ENCODE peak calls at places on chromosomes 13 and 19, in five cellular contexts. X, V, C, S and I are unnamed samples.

GRCh38 chr13:40438999-40439797 is 227.2 kb downstream of the FOXO1 start:
- DNase-seq in S (no peak), V (no peak), C (no peak), X (no peak), I (no peak)

GRCh38 chr13:61608138-61608537 is 192.5 kb upstream of the PCDH20 start:
- DNase-seq in V (no peak), S (no peak), X (no peak), C (no peak), I (no peak)

GRCh38 chr19:50649433-50650391 is at the start of gene C19orf81:
- DNase-seq in C (no peak), X (no peak), S (peak; percentile 55), V (no peak), I (no peak)

GRCh38 chr19:6210091-6210490 is 69.7 kb downstream of the MLLT1 start:
- DNase-seq in S (no peak), V (no peak), C (no peak), X (no peak), I (peak; percentile 14)

GRCh38 chr19:40567040-40567749 is 9.5 kb upstream of the SHKBP1 start:
- DNase-seq in C (no peak), S (no peak), V (no peak), X (no peak), I (no peak)

GRCh38 chr19:13060233-13060963 is 42.3 kb downstream of the LYL1 start:
- DNase-seq in X (no peak), S (no peak), C (no peak), V (no peak), I (peak; percentile 54)

GRCh38 chr13:30224732-30225131 is 82.6 kb downstream of the KATNAL1 start:
- DNase-seq in V (no peak), S (peak; percentile 15), X (no peak), C (no peak), I (no peak)

GRCh38 chr13:23279321-23279720 is 98.5 kb downstream of the SGCG start:
- DNase-seq in X (no peak), V (no peak), S (no peak), C (no peak), I (no peak)

GRCh38 chr13:75302031-75302430 is 179.9 kb downstream of the TBC1D4 start:
- DNase-seq in V (no peak), C (no peak), S (no peak), X (no peak), I (no peak)

GRCh38 chr19:46616631-46617322 is 8.1 kb downstream of the PTGIR start:
- DNase-seq in X (no peak), C (no peak), V (no peak), S (peak; percentile 73), I (no peak)

GRCh38 chr13:95206116-95206515 is 95.1 kb downstream of the ABCC4 start:
- DNase-seq in X (no peak), S (no peak), C (no peak), V (no peak), I (no peak)

GRCh38 chr19:16461630-16462051 is 10.1 kb downstream of the EPS15L1 start:
- DNase-seq in V (peak; percentile 78), C (no peak), X (no peak), S (no peak), I (no peak)